ENCODE peak calls at places on chromosomes 7 and 10, in seven cellular contexts. U is uterus, N is fibroblast of mammary gland, Y is mammary epithelial cell, P is HL-60, S is endothelial cell, D is keratinocyte. C is an unnamed sample.

GRCh38 chr7:30899630-30900029 is 12.0 kb upstream of the AQP1 start:
- DNase-seq in U (no peak), N (no peak), Y (no peak), P (no peak), S (no peak), D (no peak), C (no peak)

GRCh38 chr7:15628876-15629275 is 57.6 kb downstream of the MEOX2 start:
- DNase-seq in U (no peak), N (peak), Y (no peak), P (no peak), S (no peak), D (no peak), C (peak)

GRCh38 chr10:26311383-26311940 is 94.9 kb downstream of the GAD2 start:
- DNase-seq in U (no peak), N (no peak), Y (no peak), P (no peak), S (peak), D (no peak), C (no peak)

GRCh38 chr7:158803226-158803944 is 25.9 kb downstream of the ESYT2 start:
- DNase-seq in U (no peak), N (no peak), Y (no peak), P (no peak), S (no peak), D (no peak), C (no peak)

GRCh38 chr10:43623351-43623750 is 17.1 kb downstream of the ZNF485 start:
- DNase-seq in U (no peak), N (peak), Y (no peak), P (no peak), S (no peak), D (no peak), C (peak)

GRCh38 chr10:122044045-122044661 is 55.2 kb downstream of the TACC2 start:
- DNase-seq in U (peak), N (peak), Y (no peak), P (no peak), S (no peak), D (no peak), C (peak)

GRCh38 chr10:51109821-51110533 is 35.7 kb downstream of the PRKG1 start:
- DNase-seq in U (no peak), N (peak), Y (peak), P (no peak), S (no peak), D (no peak), C (peak)

GRCh38 chr10:78451592-78451991 is 417.9 kb downstream of the RPS24 start:
- DNase-seq in U (peak), N (peak), Y (no peak), P (no peak), S (no peak), D (no peak), C (peak)

GRCh38 chr10:17084989-17085725 is 44.5 kb downstream of the CUBN start:
- DNase-seq in U (no peak), N (peak), Y (no peak), P (no peak), S (no peak), D (no peak), C (no peak)

GRCh38 chr10:10605551-10606081 is 412.1 kb upstream of the CELF2 start:
- DNase-seq in U (peak), N (peak), Y (no peak), P (no peak), S (no peak), D (no peak), C (peak)

GRCh38 chr7:46819819-46820218 is 762.1 kb downstream of the TNS3 start:
- DNase-seq in U (no peak), N (no peak), Y (no peak), P (no peak), S (no peak), D (no peak), C (no peak)

DNA sequence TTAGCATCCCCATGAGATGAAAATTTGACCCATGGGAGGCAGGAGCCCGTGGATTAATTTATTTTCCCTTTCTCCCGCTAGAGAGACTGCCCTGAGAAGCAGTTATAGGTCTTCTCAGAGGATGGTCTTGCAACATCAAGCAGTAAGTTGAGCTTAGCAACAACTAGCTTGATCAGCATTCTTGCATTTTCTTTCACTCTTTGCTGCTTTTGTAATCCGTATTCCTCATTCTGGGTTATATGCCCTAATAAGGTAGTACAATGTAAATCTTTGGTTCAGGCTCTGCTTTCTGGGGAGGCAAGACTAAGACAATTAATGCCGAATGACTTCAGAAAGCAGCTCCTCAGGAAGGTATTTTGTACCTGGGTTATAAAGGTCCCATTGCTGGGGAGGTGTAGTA is 146.8 kb downstream of the FZD1 start:
- DNase-seq in U (no peak), N (no peak), Y (no peak), P (no peak), S (no peak), D (no peak), C (no peak)
- TF ChIP-seq CTCF in U (no peak), N (no peak), Y (no peak), P (no peak), S (no peak), D (no peak), C (no peak)

GRCh38 chr7:99997545-99998137 is 17.8 kb upstream of the ZKSCAN1 start:
- DNase-seq in U (peak), N (peak), Y (no peak), P (no peak), S (peak), D (no peak), C (peak)
- TF ChIP-seq CTCF in U (peak), N (no peak), Y (no peak), P (no peak), S (peak), D (no peak), C (peak)

DNA sequence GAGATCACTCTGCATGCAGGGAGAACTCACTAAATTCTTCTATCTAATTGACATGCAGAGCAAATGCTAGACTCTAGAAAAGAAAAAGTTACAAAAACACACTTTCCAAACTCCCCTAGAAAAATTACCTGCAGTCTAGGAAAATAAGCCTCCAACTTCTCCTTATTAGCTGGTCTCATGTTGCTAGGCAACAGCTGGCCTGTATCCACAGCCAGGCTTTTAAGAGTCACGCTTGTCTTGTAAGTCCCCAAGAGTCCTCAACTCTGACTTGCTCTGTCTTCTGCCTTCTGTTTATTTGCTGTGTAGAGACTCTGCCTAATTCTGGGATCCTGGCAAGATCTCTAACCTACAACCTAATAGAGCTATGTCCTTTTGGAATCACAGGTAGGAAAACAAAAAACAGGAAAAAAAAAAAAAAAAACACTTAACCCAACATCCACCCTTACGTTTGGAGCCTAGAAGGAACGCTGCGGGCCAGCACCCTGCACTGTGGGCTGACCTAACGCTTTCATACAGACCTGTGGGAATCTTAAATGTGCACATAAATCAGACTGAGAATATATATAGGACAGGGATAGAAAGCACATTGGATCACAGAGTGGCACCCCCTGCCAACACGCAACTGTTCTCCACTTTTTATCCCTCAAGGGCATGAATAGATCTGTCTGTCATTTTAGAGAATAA is 117.0 kb upstream of the PTPRZ1 start:
- DNase-seq in U (no peak), N (no peak), Y (no peak), P (no peak), S (no peak), D (no peak), C (no peak)
- TF ChIP-seq CTCF in U (no peak), N (no peak), Y (no peak), P (no peak), S (no peak), D (no peak), C (no peak)

DNA sequence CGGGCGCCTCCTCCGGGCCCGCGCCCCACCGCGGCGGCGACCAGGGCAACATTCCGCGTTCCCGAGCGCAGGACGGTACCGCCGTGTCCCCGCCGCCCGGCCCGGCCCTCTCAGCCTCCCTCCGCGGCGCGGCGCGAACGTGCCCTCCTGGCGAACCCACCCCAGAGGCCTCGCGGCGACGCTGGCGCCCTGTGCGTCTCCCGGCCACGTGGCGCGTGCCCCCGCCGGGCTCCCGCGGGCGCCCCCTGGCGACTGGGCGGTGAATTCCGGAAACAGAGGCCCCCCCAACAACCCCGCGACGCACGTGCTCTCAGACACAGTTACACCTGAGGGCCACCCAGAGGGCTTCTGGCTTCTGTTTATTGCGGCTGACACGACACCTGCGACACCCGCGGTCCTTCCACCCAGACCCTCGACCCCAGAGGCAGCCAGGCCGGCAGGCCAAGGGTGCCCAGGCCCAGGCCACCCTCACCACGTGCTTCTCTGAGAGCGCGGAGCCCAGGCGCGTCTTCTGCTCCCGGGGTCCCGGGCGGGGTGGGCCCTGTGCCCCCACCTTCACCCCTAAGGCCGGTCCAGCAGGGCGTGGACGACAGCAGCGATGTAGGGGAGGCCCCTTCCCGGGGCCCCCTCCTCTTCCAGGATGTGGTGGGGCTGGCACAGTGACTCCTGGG is at the start of gene SAP25:
- DNase-seq in U (no peak), N (no peak), Y (no peak), P (no peak), S (peak), D (no peak), C (no peak)
- TF ChIP-seq CTCF in U (no peak), N (no peak), Y (no peak), P (no peak), S (peak), D (no peak), C (no peak)

C was measured in fibroblast of the aortic adventitia.